ENCODE peak calls at places on chromosome 6, in five cellular contexts. U is NCI-H774, N is mammary epithelial cell, M is neural progenitor cell, W is upper lobe of right lung. D is an unnamed sample.

GRCh38 chr6:142846883-142847287 is 98.1 kb downstream of the HIVEP2 start:
- DNase-seq in N (peak), M (no peak), W (no peak), U (no peak), D (peak)

GRCh38 chr6:43708857-43709653 is 21.5 kb upstream of the MRPS18A start:
- DNase-seq in W (no peak), U (no peak), M (no peak), N (peak), D (no peak)

GRCh38 chr6:98627129-98627775 is 207.1 kb upstream of the POU3F2 start:
- DNase-seq in N (no peak), U (no peak), W (no peak), M (peak), D (no peak)

GRCh38 chr6:21505574-21505990 is 88.0 kb upstream of the SOX4 start:
- DNase-seq in W (no peak), N (peak), M (no peak), U (no peak), D (no peak)

GRCh38 chr6:168201383-168201782 is 118.2 kb downstream of the DACT2 start:
- DNase-seq in M (peak), N (no peak), W (peak), U (peak), D (peak)

GRCh38 chr6:157036245-157036681 is 259.1 kb downstream of the ARID1B start:
- DNase-seq in N (peak), M (no peak), W (no peak), U (no peak), D (no peak)

GRCh38 chr6:4415549-4415948 is 280.2 kb upstream of the ECI2 start:
- DNase-seq in N (no peak), W (no peak), M (no peak), U (no peak), D (no peak)

GRCh38 chr6:163529605-163530004 is 115.1 kb downstream of the QKI start:
- DNase-seq in M (no peak), U (no peak), W (no peak), N (peak), D (no peak)

GRCh38 chr6:5513393-5513792 is 252.1 kb downstream of the FARS2 start:
- DNase-seq in N (no peak), U (peak), W (no peak), M (no peak), D (no peak)

GRCh38 chr6:28489366-28490190 is 26.0 kb downstream of the GPX6 start:
- DNase-seq in N (no peak), W (peak), M (peak), U (peak), D (peak)

GRCh38 chr6:37700266-37700973 is 2.7 kb upstream of the MDGA1 start:
- DNase-seq in W (no peak), U (no peak), M (no peak), N (no peak), D (no peak)

GRCh38 chr6:70686548-70687133 is 19.0 kb downstream of the SMAP1 start:
- DNase-seq in M (peak), N (peak), U (peak), W (no peak), D (peak)

GRCh38 chr6:115740907-115741306 is 319.8 kb downstream of the FRK start:
- DNase-seq in N (no peak), W (no peak), U (no peak), M (no peak), D (no peak)